ENCODE peak calls at places on chromosomes 1 and 21, in five cellular contexts. H is HFFc6, O is Peyer's patch, Y is BE2C, T is B cell. X is an unnamed sample.

GRCh38 chr1:223780318-223780717 is 65.4 kb downstream of the TP53BP2 start:
- DNase-seq in H (no peak), O (no peak), Y (no peak), T (no peak), X (no peak)

GRCh38 chr1:6998267-6998666 is 213.0 kb downstream of the CAMTA1 start:
- DNase-seq in H (peak; percentile 9), O (no peak), Y (peak; percentile 54), T (no peak), X (no peak)

GRCh38 chr1:59707216-59707615 is 107.5 kb upstream of the HOOK1 start:
- DNase-seq in H (peak; percentile 93), O (no peak), Y (no peak), T (no peak), X (no peak)

GRCh38 chr1:212242288-212242984 is 42.8 kb upstream of the PPP2R5A start:
- DNase-seq in H (no peak), O (no peak), Y (no peak), T (no peak), X (no peak)

GRCh38 chr21:44867464-44867863 is 6.0 kb downstream of the PTTG1IP start:
- DNase-seq in H (no peak), O (peak; percentile 37), Y (no peak), T (no peak), X (no peak)

GRCh38 chr1:188170935-188171334 is 1342.2 kb downstream of the PLA2G4A start:
- DNase-seq in H (no peak), O (no peak), Y (peak; percentile 5), T (no peak), X (no peak)

GRCh38 chr1:243254233-243254926 is 701 bp downstream of the CEP170 start:
- DNase-seq in H (peak; percentile 82), O (peak; percentile 67), Y (peak; percentile 65), T (peak; percentile 61), X (peak; percentile 51)

GRCh38 chr1:6385673-6386191 is 7.8 kb downstream of the ACOT7 start:
- DNase-seq in H (no peak), O (no peak), Y (peak; percentile 80), T (no peak), X (no peak)

GRCh38 chr1:50969611-50970507 is at the start of gene CDKN2C:
- DNase-seq in H (peak; percentile 92), O (peak; percentile 80), Y (peak; percentile 76), T (peak; percentile 52), X (peak; percentile 49)

GRCh38 chr1:163320891-163321290 is 863 bp upstream of the NUF2 start:
- DNase-seq in H (no peak), O (no peak), Y (no peak), T (peak; percentile 8), X (no peak)

GRCh38 chr1:19390901-19391595 is 78.9 kb downstream of the SLC66A1 start:
- DNase-seq in H (peak; percentile 87), O (peak; percentile 64), Y (no peak), T (peak; percentile 75), X (peak; percentile 77)

GRCh38 chr21:41211041-41211426 is 43.1 kb downstream of the BACE2 start:
- DNase-seq in H (no peak), O (no peak), Y (no peak), T (no peak), X (no peak)

GRCh38 chr1:230392920-230393521 is 33.1 kb downstream of the PGBD5 start:
- DNase-seq in H (no peak), O (no peak), Y (no peak), T (no peak), X (no peak)

GRCh38 chr1:19664453-19665043 is at the start of gene HTR6:
- DNase-seq in H (no peak), O (no peak), Y (peak; percentile 32), T (peak; percentile 43), X (peak; percentile 74)

GRCh38 chr1:5914676-5915285 is 77.4 kb downstream of the NPHP4 start:
- DNase-seq in H (no peak), O (no peak), Y (no peak), T (no peak), X (no peak)

GRCh38 chr1:165856606-165857005 is 29.2 kb downstream of the UCK2 start:
- DNase-seq in H (no peak), O (no peak), Y (no peak), T (no peak), X (no peak)

GRCh38 chr21:43194303-43195130 is 25.7 kb downstream of the CRYAA start:
- DNase-seq in H (no peak), O (no peak), Y (no peak), T (no peak), X (peak; percentile 48)

GRCh38 chr1:48610628-48611542 is 138.9 kb upstream of the SPATA6 start:
- DNase-seq in H (no peak), O (no peak), Y (peak; percentile 61), T (no peak), X (no peak)

DNA sequence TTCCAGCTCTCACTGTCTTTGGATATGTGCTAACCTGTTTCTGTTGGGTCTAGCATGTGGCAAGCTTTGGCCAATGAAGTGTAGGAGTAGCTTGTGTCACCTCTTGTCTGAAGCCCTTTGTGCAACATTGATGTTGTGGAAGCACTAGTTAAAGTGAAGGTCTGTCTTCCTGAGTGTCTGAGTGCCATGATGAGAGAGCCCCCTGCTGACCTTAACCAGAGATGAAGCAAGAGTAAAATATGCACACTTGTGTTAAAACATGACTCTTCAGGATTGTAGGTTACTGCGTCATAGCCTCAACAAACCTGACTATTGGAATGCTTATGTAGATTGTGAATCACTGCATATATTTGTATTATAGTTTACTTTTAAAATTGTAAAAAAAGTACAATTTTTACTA is 103.7 kb downstream of the NCAM2 start:
- DNase-seq in H (peak; percentile 48), O (no peak), Y (peak; percentile 55), T (no peak), X (no peak)
- TF ChIP-seq CTCF in H (peak; percentile 64), O (no peak), Y (peak; percentile 85), T (no peak), X (no peak)

GRCh38 chr1:234214129-234214910 is 158.9 kb upstream of the COA6 start:
- DNase-seq in H (no peak), O (no peak), Y (no peak), T (peak; percentile 4), X (peak; percentile 41)
- TF ChIP-seq CTCF in H (no peak), O (no peak), Y (no peak), T (no peak), X (no peak)

GRCh38 chr1:68051475-68051874 is 1.0 kb upstream of the DIRAS3 start:
- DNase-seq in H (peak; percentile 71), O (peak; percentile 52), Y (peak; percentile 44), T (no peak), X (no peak)
- TF ChIP-seq CTCF in H (peak; percentile 60), O (no peak), Y (peak; percentile 28), T (no peak), X (no peak)

GRCh38 chr1:88466899-88467580 is 217.0 kb upstream of the PKN2 start:
- DNase-seq in H (no peak), O (no peak), Y (no peak), T (no peak), X (no peak)

GRCh38 chr1:88463401-88463800 is 220.7 kb upstream of the PKN2 start:
- DNase-seq in H (no peak), O (no peak), Y (no peak), T (no peak), X (no peak)

GRCh38 chr1:88457197-88457596 is 226.9 kb upstream of the PKN2 start:
- DNase-seq in H (no peak), O (no peak), Y (no peak), T (no peak), X (no peak)

GRCh38 chr1:88462481-88463261 is 221.4 kb upstream of the PKN2 start:
- DNase-seq in H (no peak), O (peak; percentile 51), Y (peak; percentile 53), T (no peak), X (no peak)
- TF ChIP-seq CTCF in H (no peak), O (no peak), Y (no peak), T (no peak), X (no peak)

DNA sequence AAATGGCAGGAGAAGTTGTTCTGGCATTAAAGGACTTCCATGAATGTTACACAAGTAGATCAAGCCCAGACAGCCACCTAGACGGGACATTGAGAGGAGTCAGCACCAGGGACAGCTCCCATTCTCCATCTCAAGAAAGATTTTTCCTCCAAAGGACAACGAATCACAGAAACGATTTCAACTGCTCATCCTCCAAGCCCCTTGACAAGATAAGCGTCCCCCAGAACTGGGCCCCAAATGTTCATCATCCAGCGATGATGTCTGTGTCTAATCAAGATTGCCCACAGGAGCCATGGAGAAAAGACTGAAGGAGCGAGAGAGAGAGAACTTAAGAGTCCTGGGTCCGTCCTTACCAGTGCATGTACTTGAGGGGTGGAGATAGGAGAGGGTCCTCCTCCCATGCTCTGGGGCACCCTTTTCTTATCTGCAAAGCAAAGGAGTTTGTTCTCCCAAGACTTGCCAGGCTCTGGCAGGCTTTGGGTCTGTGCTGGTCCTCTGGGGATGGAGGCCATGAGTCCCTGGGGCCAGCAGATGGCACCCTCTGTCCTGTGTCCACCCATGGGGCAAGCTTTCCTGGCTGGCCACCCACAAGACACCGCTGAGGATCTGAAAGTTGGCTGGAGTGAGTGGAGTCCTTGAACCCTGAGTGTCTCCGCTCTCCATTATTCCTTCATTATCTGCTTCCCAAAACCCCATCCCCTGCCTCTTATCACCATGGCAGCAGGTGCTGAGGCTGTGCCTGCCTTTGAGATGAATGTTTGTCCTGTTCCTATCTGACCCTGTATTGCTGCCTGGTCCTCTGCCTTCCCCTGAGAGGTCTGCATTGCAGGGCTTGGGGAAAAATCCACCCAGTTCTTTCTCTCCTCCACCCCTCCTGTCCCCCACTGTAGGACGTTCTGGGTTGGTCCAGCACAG is 164.6 kb downstream of the ACTL8 start:
- DNase-seq in H (peak; percentile 19), O (no peak), Y (peak; percentile 43), T (no peak), X (no peak)
- TF ChIP-seq CTCF in H (peak; percentile 59), O (no peak), Y (peak; percentile 59), T (no peak), X (no peak)

GRCh38 chr1:204530932-204531331 is 14.7 kb downstream of the MDM4 start:
- DNase-seq in H (no peak), O (no peak), Y (no peak), T (no peak), X (peak; percentile 70)

GRCh38 chr1:204528677-204529076 is 12.5 kb downstream of the MDM4 start:
- DNase-seq in H (no peak), O (no peak), Y (no peak), T (no peak), X (no peak)

GRCh38 chr1:204529371-204529895 is 13.2 kb downstream of the MDM4 start:
- DNase-seq in H (no peak), O (no peak), Y (peak; percentile 23), T (no peak), X (no peak)

GRCh38 chr1:204528241-204528640 is 12.0 kb downstream of the MDM4 start:
- DNase-seq in H (no peak), O (no peak), Y (no peak), T (no peak), X (no peak)

DNA sequence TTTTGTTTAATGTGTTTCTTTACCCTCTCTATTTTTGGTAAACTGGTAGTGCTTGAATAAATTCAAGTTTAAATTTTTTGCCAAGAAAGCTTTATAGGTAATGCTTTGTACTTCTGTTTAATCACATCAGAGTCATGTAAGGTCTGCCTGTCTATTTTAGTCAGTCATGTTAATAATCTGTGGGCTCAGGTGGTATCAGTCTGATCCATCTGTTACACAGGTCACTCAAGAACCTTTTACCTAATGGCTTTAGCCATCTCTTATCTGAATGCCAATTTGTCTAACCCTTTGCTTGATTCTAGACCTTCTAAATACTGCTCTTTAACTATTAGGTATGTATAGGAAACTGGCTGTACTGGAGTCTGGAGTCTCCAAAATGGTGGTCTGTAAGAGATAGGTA is 16.6 kb downstream of the MDM4 start:
- DNase-seq in H (no peak), O (no peak), Y (no peak), T (no peak), X (no peak)
- TF ChIP-seq CTCF in H (no peak), O (no peak), Y (no peak), T (no peak), X (no peak)